ENCODE peak calls at places on chromosomes 4 and X, in seven cellular contexts. One of them, this sample, is unnamed.

GRCh38 chr4:71602271-71602890 is 181.5 kb downstream of the GC start:
- DNase-seq in stomach: no peak
- DNase-seq in suprapubic skin: no peak
- DNase-seq in transverse colon: no peak
- DNase-seq in K562: no peak
- DNase-seq in H1: no peak
- DNase-seq in esophagus muscularis mucosa: no peak
- DNase-seq in this sample: no peak

GRCh38 chr4:48509543-48509942 is 19.5 kb downstream of the ZAR1 start:
- DNase-seq in stomach: no peak
- DNase-seq in suprapubic skin: no peak
- DNase-seq in transverse colon: no peak
- DNase-seq in K562: no peak
- DNase-seq in H1: no peak
- DNase-seq in esophagus muscularis mucosa: no peak
- DNase-seq in this sample: no peak

GRCh38 chrX:31058284-31058683 is 13.6 kb downstream of the FTHL17 start:
- DNase-seq in stomach: no peak
- DNase-seq in suprapubic skin: no peak
- DNase-seq in transverse colon: no peak
- DNase-seq in K562: no peak
- DNase-seq in H1: no peak
- DNase-seq in esophagus muscularis mucosa: no peak
- DNase-seq in this sample: no peak

GRCh38 chrX:136540226-136540625 is 8.2 kb downstream of the VGLL1 start:
- DNase-seq in stomach: no peak
- DNase-seq in suprapubic skin: no peak
- DNase-seq in transverse colon: no peak
- DNase-seq in K562: no peak
- DNase-seq in H1: no peak
- DNase-seq in esophagus muscularis mucosa: no peak
- DNase-seq in this sample: no peak

GRCh38 chrX:103607385-103608304 is at the start of gene TCEAL3:
- DNase-seq in stomach: peak
- DNase-seq in suprapubic skin: peak
- DNase-seq in transverse colon: peak
- DNase-seq in K562: no peak
- DNase-seq in H1: peak
- DNase-seq in esophagus muscularis mucosa: no peak
- DNase-seq in this sample: peak

GRCh38 chr4:6451309-6451708 is 21.1 kb downstream of the PPP2R2C start:
- DNase-seq in stomach: no peak
- DNase-seq in suprapubic skin: no peak
- DNase-seq in transverse colon: no peak
- DNase-seq in K562: no peak
- DNase-seq in H1: no peak
- DNase-seq in esophagus muscularis mucosa: no peak
- DNase-seq in this sample: no peak

GRCh38 chrX:13283512-13283911 is 36.3 kb downstream of the ATXN3L start:
- DNase-seq in stomach: no peak
- DNase-seq in suprapubic skin: no peak
- DNase-seq in transverse colon: no peak
- DNase-seq in K562: no peak
- DNase-seq in H1: no peak
- DNase-seq in esophagus muscularis mucosa: no peak
- DNase-seq in this sample: no peak

GRCh38 chr4:152079543-152080293 is 318.9 kb upstream of the GATB start:
- DNase-seq in stomach: no peak
- DNase-seq in suprapubic skin: no peak
- DNase-seq in transverse colon: no peak
- DNase-seq in K562: no peak
- DNase-seq in H1: peak
- DNase-seq in esophagus muscularis mucosa: no peak
- DNase-seq in this sample: no peak

GRCh38 chr4:147968641-147969040 is 236.8 kb downstream of the ARHGAP10 start:
- DNase-seq in stomach: no peak
- DNase-seq in suprapubic skin: no peak
- DNase-seq in transverse colon: no peak
- DNase-seq in K562: no peak
- DNase-seq in H1: no peak
- DNase-seq in esophagus muscularis mucosa: no peak
- DNase-seq in this sample: no peak

GRCh38 chr4:80036949-80037348 is 36.1 kb downstream of the ANTXR2 start:
- DNase-seq in stomach: no peak
- DNase-seq in suprapubic skin: no peak
- DNase-seq in transverse colon: no peak
- DNase-seq in K562: no peak
- DNase-seq in H1: no peak
- DNase-seq in esophagus muscularis mucosa: no peak
- DNase-seq in this sample: no peak
- TF ChIP-seq EP300 in stomach: no peak
- TF ChIP-seq EP300 in suprapubic skin: no peak
- TF ChIP-seq EP300 in transverse colon: peak
- TF ChIP-seq EP300 in K562: no peak
- TF ChIP-seq EP300 in H1: no peak
- TF ChIP-seq EP300 in esophagus muscularis mucosa: no peak
- TF ChIP-seq EP300 in this sample: no peak

DNA sequence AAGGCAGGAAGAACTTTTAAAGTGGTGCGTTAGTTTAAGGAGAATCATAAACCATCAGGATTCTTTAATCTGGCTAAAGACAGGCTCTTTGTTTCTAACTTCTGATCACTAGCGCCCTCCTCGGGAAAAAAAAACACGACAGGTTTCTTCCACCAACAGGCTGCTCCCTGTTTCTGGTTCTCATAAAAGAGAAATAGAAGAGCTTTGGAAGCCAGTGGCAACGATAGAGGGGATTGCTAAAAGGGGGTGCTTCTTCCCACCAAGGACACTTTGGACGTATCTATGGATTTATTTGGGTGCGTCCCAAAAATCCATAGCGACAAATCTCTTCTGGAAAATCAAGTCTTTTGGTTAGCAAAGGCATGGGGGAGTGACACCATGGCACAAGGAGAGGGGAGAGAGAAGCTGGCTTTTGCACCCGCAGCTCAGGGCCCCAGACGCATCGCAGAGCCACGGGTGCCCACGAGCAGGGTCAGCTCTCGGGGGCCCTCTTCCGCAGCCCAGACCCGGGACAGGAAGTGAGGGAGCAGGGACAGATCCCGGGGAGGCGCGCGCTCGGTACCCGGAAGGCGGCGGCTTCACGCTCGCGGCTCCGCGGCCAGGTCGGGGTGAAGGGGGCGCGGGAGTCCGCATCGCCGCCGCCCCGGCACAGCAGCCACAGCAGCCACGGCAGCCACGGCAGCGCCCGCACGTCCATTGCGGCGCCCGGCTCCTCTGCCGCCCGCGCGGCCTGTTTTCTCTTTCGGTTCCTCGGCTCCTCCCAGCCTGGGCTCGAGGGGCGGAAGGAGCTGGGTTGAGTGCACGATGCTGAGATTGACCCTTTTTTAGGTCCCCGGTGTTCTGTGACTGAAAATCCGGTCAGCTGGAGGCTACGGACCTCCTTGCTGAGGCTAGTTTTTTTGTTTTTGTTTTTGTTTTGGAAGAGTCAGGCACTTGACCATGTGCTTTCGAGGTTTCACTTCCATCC is at the start of gene CTSO:
- DNase-seq in stomach: peak
- DNase-seq in suprapubic skin: peak
- DNase-seq in transverse colon: peak
- DNase-seq in K562: peak
- DNase-seq in H1: peak
- DNase-seq in esophagus muscularis mucosa: peak
- DNase-seq in this sample: peak
- TF ChIP-seq POLR2AphosphoS5 in stomach: peak
- TF ChIP-seq POLR2AphosphoS5 in suprapubic skin: no peak
- TF ChIP-seq POLR2AphosphoS5 in transverse colon: peak
- TF ChIP-seq POLR2AphosphoS5 in K562: no peak
- TF ChIP-seq POLR2AphosphoS5 in H1: peak
- TF ChIP-seq POLR2AphosphoS5 in esophagus muscularis mucosa: peak
- TF ChIP-seq POLR2AphosphoS5 in this sample: no peak

GRCh38 chr4:124530464-124531077 is 182.0 kb downstream of the ANKRD50 start:
- DNase-seq in stomach: no peak
- DNase-seq in suprapubic skin: no peak
- DNase-seq in transverse colon: no peak
- DNase-seq in K562: no peak
- DNase-seq in H1: no peak
- DNase-seq in esophagus muscularis mucosa: no peak
- DNase-seq in this sample: no peak
- TF ChIP-seq EP300 in stomach: no peak
- TF ChIP-seq EP300 in suprapubic skin: no peak
- TF ChIP-seq EP300 in transverse colon: no peak
- TF ChIP-seq EP300 in K562: no peak
- TF ChIP-seq EP300 in H1: no peak
- TF ChIP-seq EP300 in esophagus muscularis mucosa: no peak
- TF ChIP-seq EP300 in this sample: no peak

GRCh38 chr4:1290165-1290977 is 680 bp downstream of the MAEA start:
- DNase-seq in stomach: peak
- DNase-seq in suprapubic skin: peak
- DNase-seq in transverse colon: peak
- DNase-seq in K562: peak
- DNase-seq in H1: no peak
- DNase-seq in esophagus muscularis mucosa: no peak
- DNase-seq in this sample: no peak

GRCh38 chr4:1289232-1290164 is at the start of gene MAEA:
- DNase-seq in stomach: peak
- DNase-seq in suprapubic skin: peak
- DNase-seq in transverse colon: peak
- DNase-seq in K562: peak
- DNase-seq in H1: peak
- DNase-seq in esophagus muscularis mucosa: peak
- DNase-seq in this sample: peak

GRCh38 chr4:1291996-1292702 is 2.5 kb downstream of the MAEA start:
- DNase-seq in stomach: peak
- DNase-seq in suprapubic skin: peak
- DNase-seq in transverse colon: no peak
- DNase-seq in K562: no peak
- DNase-seq in H1: no peak
- DNase-seq in esophagus muscularis mucosa: no peak
- DNase-seq in this sample: no peak

GRCh38 chr4:1288786-1289185 is 905 bp upstream of the MAEA start:
- DNase-seq in stomach: no peak
- DNase-seq in suprapubic skin: peak
- DNase-seq in transverse colon: no peak
- DNase-seq in K562: no peak
- DNase-seq in H1: no peak
- DNase-seq in esophagus muscularis mucosa: no peak
- DNase-seq in this sample: no peak

DNA sequence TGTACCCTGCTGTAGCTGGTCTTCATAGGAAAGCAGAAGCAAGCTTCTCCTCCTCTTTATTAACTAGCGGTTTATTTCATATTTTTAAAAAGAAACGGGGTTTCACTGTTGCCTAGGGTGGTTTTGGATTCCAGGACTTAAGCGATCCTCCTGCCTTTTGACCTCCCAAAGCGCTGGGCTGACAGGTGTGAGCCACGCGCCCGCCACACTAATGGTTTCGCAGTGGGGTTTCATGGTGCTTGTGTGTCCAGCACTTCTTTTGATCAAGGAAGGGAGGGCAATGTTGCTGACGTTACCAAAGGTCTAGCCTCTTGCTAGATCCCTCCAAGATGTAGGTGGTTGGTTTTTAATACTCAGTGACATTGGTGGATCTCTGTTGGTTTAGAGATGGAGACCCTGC is 1.4 kb downstream of the MAEA start:
- DNase-seq in stomach: peak
- DNase-seq in suprapubic skin: peak
- DNase-seq in transverse colon: no peak
- DNase-seq in K562: no peak
- DNase-seq in H1: no peak
- DNase-seq in esophagus muscularis mucosa: no peak
- DNase-seq in this sample: no peak
- TF ChIP-seq POLR2AphosphoS5 in stomach: no peak
- TF ChIP-seq POLR2AphosphoS5 in suprapubic skin: no peak
- TF ChIP-seq POLR2AphosphoS5 in transverse colon: no peak
- TF ChIP-seq POLR2AphosphoS5 in K562: no peak
- TF ChIP-seq POLR2AphosphoS5 in H1: no peak
- TF ChIP-seq POLR2AphosphoS5 in esophagus muscularis mucosa: no peak
- TF ChIP-seq POLR2AphosphoS5 in this sample: no peak

DNA sequence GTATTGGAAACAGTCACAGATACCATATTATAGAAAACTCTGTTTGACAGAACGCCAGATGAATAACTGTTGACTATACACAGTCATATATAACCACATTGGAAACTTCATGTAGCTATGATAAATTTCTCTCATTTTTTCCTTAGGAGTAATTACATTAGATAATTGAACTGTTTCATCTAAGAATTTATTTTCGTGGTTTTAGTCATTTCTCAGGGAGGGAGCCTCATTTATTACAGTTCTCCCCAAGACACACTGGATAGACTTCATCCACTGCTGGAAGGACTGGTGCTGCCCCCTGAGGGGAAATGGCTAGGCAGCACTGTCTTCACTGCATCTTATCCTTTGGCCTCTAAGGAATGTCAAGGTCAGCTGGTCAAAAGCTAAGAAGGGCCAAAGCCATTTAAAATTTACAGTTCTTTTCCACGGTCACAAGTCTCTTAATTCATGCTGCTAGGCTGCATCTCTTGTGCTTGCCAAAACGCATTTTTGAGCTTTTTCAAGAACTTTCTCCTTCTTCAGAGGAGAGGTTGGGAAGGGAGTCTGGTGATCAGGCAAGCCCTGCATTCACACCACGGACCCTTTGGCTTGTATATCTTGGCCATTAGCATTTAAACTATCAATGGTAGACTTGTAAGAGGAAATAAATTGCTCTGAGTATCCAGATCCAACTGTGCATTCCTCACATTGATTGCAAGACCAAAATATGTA is 145.1 kb downstream of the CBR4 start:
- DNase-seq in stomach: no peak
- DNase-seq in suprapubic skin: no peak
- DNase-seq in transverse colon: no peak
- DNase-seq in K562: no peak
- DNase-seq in H1: no peak
- DNase-seq in esophagus muscularis mucosa: no peak
- DNase-seq in this sample: no peak
- TF ChIP-seq EP300 in stomach: no peak
- TF ChIP-seq EP300 in suprapubic skin: no peak
- TF ChIP-seq EP300 in transverse colon: no peak
- TF ChIP-seq EP300 in K562: no peak
- TF ChIP-seq EP300 in H1: no peak
- TF ChIP-seq EP300 in esophagus muscularis mucosa: no peak
- TF ChIP-seq EP300 in this sample: no peak

GRCh38 chr4:87092389-87093141 is 127.9 kb downstream of the KLHL8 start:
- DNase-seq in stomach: peak
- DNase-seq in suprapubic skin: no peak
- DNase-seq in transverse colon: peak
- DNase-seq in K562: peak
- DNase-seq in H1: no peak
- DNase-seq in esophagus muscularis mucosa: no peak
- DNase-seq in this sample: peak
- TF ChIP-seq POLR2AphosphoS5 in stomach: no peak
- TF ChIP-seq POLR2AphosphoS5 in suprapubic skin: peak
- TF ChIP-seq POLR2AphosphoS5 in transverse colon: peak
- TF ChIP-seq POLR2AphosphoS5 in K562: no peak
- TF ChIP-seq POLR2AphosphoS5 in H1: no peak
- TF ChIP-seq POLR2AphosphoS5 in esophagus muscularis mucosa: peak
- TF ChIP-seq POLR2AphosphoS5 in this sample: no peak

This sample was measured in upper lobe of left lung.